ENCODE peak calls at places on chromosome X, in four cellular contexts. M is HCEC 1CT, U is NCI-H1105 treated with DMSO at 0.1 percent for 48 hours, Z is EL. I is an unnamed sample.

GRCh38 chrX:39779952-39780783 is 317.6 kb downstream of the BCOR start:
- DNase-seq in M (no peak), U (no peak), Z (no peak), I (no peak)

GRCh38 chrX:1178580-1179057 is 33.8 kb downstream of the CRLF2 start:
- DNase-seq in M (no peak), U (no peak), Z (peak; percentile 68), I (no peak)

GRCh38 chrX:153814591-153815315 is 15.6 kb downstream of the PDZD4 start:
- DNase-seq in M (no peak), U (no peak), Z (no peak), I (no peak)

GRCh38 chrX:45598841-45599240 is 398.2 kb upstream of the DIPK2B start:
- DNase-seq in M (peak; percentile 32), U (no peak), Z (peak; percentile 33), I (no peak)

GRCh38 chrX:101265869-101266428 is 25.2 kb downstream of the TAF7L start:
- DNase-seq in M (peak; percentile 83), U (no peak), Z (peak; percentile 75), I (peak; percentile 2)

GRCh38 chrX:103236296-103236695 is 18.7 kb downstream of the TCEAL8 start:
- DNase-seq in M (no peak), U (no peak), Z (no peak), I (no peak)

GRCh38 chrX:50838820-50839600 is 25.0 kb upstream of the SHROOM4 start:
- DNase-seq in M (no peak), U (no peak), Z (no peak), I (no peak)

GRCh38 chrX:10482262-10482661 is 138.1 kb downstream of the MID1 start:
- DNase-seq in M (no peak), U (no peak), Z (no peak), I (peak; percentile 3)

GRCh38 chrX:134670241-134670811 is 12.1 kb upstream of the PLAC1 start:
- DNase-seq in M (peak; percentile 45), U (no peak), Z (peak; percentile 91), I (no peak)

GRCh38 chrX:147916375-147916968 is 4.8 kb downstream of the FMR1 start:
- DNase-seq in M (no peak), U (no peak), Z (no peak), I (no peak)

GRCh38 chrX:23773601-23774175 is 9.3 kb upstream of the SAT1 start:
- DNase-seq in M (no peak), U (no peak), Z (no peak), I (no peak)

GRCh38 chrX:101485212-101486064 is at the start of gene ARMCX4:
- DNase-seq in M (peak; percentile 21), U (peak; percentile 80), Z (peak; percentile 64), I (peak; percentile 53)

GRCh38 chrX:18898091-18898490 is 85.8 kb downstream of the PHKA2 start:
- DNase-seq in M (no peak), U (no peak), Z (no peak), I (no peak)

GRCh38 chrX:54794004-54794403 is 4.1 kb downstream of the ITIH6 start:
- DNase-seq in M (no peak), U (no peak), Z (no peak), I (no peak)

GRCh38 chrX:87516716-87517115 is 886 bp upstream of the KLHL4 start:
- DNase-seq in M (no peak), U (peak; percentile 9), Z (no peak), I (no peak)

GRCh38 chrX:66255359-66255967 is 91.4 kb downstream of the HEPH start:
- DNase-seq in M (no peak), U (no peak), Z (no peak), I (no peak)

GRCh38 chrX:74180716-74181115 is 123.3 kb upstream of the ZCCHC13 start:
- DNase-seq in M (no peak), U (no peak), Z (no peak), I (no peak)

GRCh38 chrX:129760155-129760554 is 19.6 kb upstream of the SASH3 start:
- DNase-seq in M (no peak), U (no peak), Z (no peak), I (no peak)

GRCh38 chrX:68133181-68133580 is 300.1 kb downstream of the OPHN1 start:
- DNase-seq in M (no peak), U (no peak), Z (no peak), I (no peak)

GRCh38 chrX:103404225-103405008 is 28.1 kb downstream of the BEX3 start:
- DNase-seq in M (peak; percentile 78), U (peak; percentile 80), Z (peak; percentile 86), I (peak; percentile 66)

GRCh38 chrX:110218591-110218990 is 99.3 kb downstream of the AMMECR1 start:
- DNase-seq in M (peak; percentile 67), U (no peak), Z (peak; percentile 24), I (no peak)

GRCh38 chrX:36462142-36462541 is 542.6 kb downstream of the CFAP47 start:
- DNase-seq in M (no peak), U (no peak), Z (no peak), I (no peak)

GRCh38 chrX:13010546-13010945 is 33.9 kb downstream of the FAM9C start:
- DNase-seq in M (no peak), U (no peak), Z (no peak), I (no peak)